ENCODE peak calls at places on chromosomes 3 and 15, in seven cellular contexts. A is LHCN-M2; P is CD8-positive, alpha-beta T cell; W is activated T-cell treated with anti-CD3 and anti-CD28 coated beads, Interleukin-2, amount 50 U/mL, for 48 hours; S is stimulated activated CD8-positive, alpha-beta memory T cell treated with anti-CD3 and anti-CD28 coated beads, Interleukin-15, amount 100 ng/mL, for 1 hour; V is progenitor cell of endocrine pancreas; D is activated T-helper 1 cell treated with anti-CD3 and anti-CD28 coated beads, Interleukin-2, amount 50 U/mL, for 16 hours. N is an unnamed sample.

GRCh38 chr3:39900462-39901002 is 91.1 kb downstream of the MYRIP start:
- DNase-seq in A (no peak), P (no peak), W (no peak), S (no peak), V (no peak), D (no peak), N (no peak)

GRCh38 chr15:56537881-56538280 is 72.9 kb upstream of the MNS1 start:
- DNase-seq in A (peak), P (peak), W (peak), S (peak), V (no peak), D (peak), N (no peak)

GRCh38 chr3:21271606-21272016 is 479.4 kb downstream of the ZNF385D start:
- DNase-seq in A (no peak), P (no peak), W (no peak), S (no peak), V (no peak), D (no peak), N (no peak)

GRCh38 chr15:50925281-50925680 is 16.8 kb downstream of the AP4E1 start:
- DNase-seq in A (no peak), P (no peak), W (no peak), S (no peak), V (no peak), D (no peak), N (no peak)

GRCh38 chr3:194995334-194995733 is 275.6 kb downstream of the XXYLT1 start:
- DNase-seq in A (no peak), P (no peak), W (no peak), S (no peak), V (no peak), D (no peak), N (no peak)

GRCh38 chr15:83200162-83200561 is 7.5 kb downstream of the HDGFL3 start:
- DNase-seq in A (peak), P (no peak), W (no peak), S (no peak), V (no peak), D (no peak), N (no peak)

GRCh38 chr3:162994165-162994564 is 1497.6 kb downstream of the OTOL1 start:
- DNase-seq in A (no peak), P (no peak), W (no peak), S (no peak), V (no peak), D (no peak), N (no peak)

GRCh38 chr15:84818221-84819131 is 1.3 kb downstream of the ALPK3 start:
- DNase-seq in A (peak), P (no peak), W (no peak), S (no peak), V (no peak), D (no peak), N (no peak)

GRCh38 chr3:53170325-53171108 is 9.5 kb downstream of the PRKCD start:
- DNase-seq in A (no peak), P (no peak), W (peak), S (no peak), V (no peak), D (no peak), N (no peak)

GRCh38 chr15:76139368-76140068 is 79.7 kb downstream of the TMEM266 start:
- DNase-seq in A (peak), P (peak), W (peak), S (peak), V (peak), D (peak), N (peak)

GRCh38 chr3:180546863-180547262 is 55.1 kb upstream of the TTC14 start:
- DNase-seq in A (no peak), P (no peak), W (no peak), S (no peak), V (no peak), D (no peak), N (no peak)

GRCh38 chr3:79606414-79606813 is 161.4 kb downstream of the ROBO1 start:
- DNase-seq in A (no peak), P (no peak), W (no peak), S (no peak), V (no peak), D (no peak), N (no peak)

GRCh38 chr15:40092416-40093223 is 16.1 kb downstream of the BMF start:
- DNase-seq in A (no peak), P (no peak), W (no peak), S (no peak), V (no peak), D (no peak), N (no peak)

GRCh38 chr3:154852515-154852914 is 227.6 kb upstream of the MME start:
- DNase-seq in A (no peak), P (no peak), W (no peak), S (no peak), V (no peak), D (no peak), N (no peak)

GRCh38 chr3:194011807-194012206 is 124.1 kb upstream of the HES1 start:
- DNase-seq in A (no peak), P (no peak), W (no peak), S (no peak), V (no peak), D (no peak), N (no peak)

GRCh38 chr3:149356630-149357029 is 20.8 kb downstream of the TM4SF1 start:
- DNase-seq in A (no peak), P (no peak), W (no peak), S (no peak), V (no peak), D (no peak), N (no peak)

GRCh38 chr3:14319654-14320182 is 82.7 kb upstream of the SLC6A6 start:
- DNase-seq in A (peak), P (no peak), W (peak), S (no peak), V (no peak), D (no peak), N (no peak)

GRCh38 chr3:195249858-195250464 is 21.0 kb downstream of the XXYLT1 start:
- DNase-seq in A (no peak), P (peak), W (peak), S (no peak), V (no peak), D (no peak), N (no peak)

GRCh38 chr3:143171141-143171651 is 51.6 kb downstream of the CHST2 start:
- DNase-seq in A (peak), P (no peak), W (no peak), S (no peak), V (no peak), D (no peak), N (no peak)

GRCh38 chr3:123447749-123448502 is 964 bp downstream of the ADCY5 start:
- DNase-seq in A (no peak), P (no peak), W (peak), S (peak), V (peak), D (no peak), N (peak)

GRCh38 chr3:180744226-180744625 is 64.9 kb upstream of the CCDC39 start:
- DNase-seq in A (no peak), P (no peak), W (no peak), S (no peak), V (no peak), D (no peak), N (no peak)

GRCh38 chr3:161875483-161875882 is 378.9 kb downstream of the OTOL1 start:
- DNase-seq in A (no peak), P (no peak), W (no peak), S (no peak), V (no peak), D (no peak), N (no peak)

GRCh38 chr3:126398423-126399347 is 4.0 kb downstream of the CFAP100 start:
- DNase-seq in A (no peak), P (no peak), W (no peak), S (no peak), V (no peak), D (no peak), N (no peak)

GRCh38 chr3:49607105-49607591 is 52.9 kb downstream of the BSN start:
- DNase-seq in A (no peak), P (peak), W (no peak), S (no peak), V (no peak), D (no peak), N (peak)

GRCh38 chr3:11136871-11137626 is 17.2 kb upstream of the HRH1 start:
- DNase-seq in A (peak), P (no peak), W (no peak), S (no peak), V (no peak), D (no peak), N (no peak)

GRCh38 chr15:89400997-89401590 is 66.5 kb upstream of the POLG start:
- DNase-seq in A (no peak), P (no peak), W (no peak), S (no peak), V (no peak), D (no peak), N (no peak)

GRCh38 chr15:74863239-74864056 is 9.7 kb downstream of the SCAMP2 start:
- DNase-seq in A (no peak), P (no peak), W (peak), S (no peak), V (no peak), D (no peak), N (no peak)

GRCh38 chr3:23633261-23633960 is 172.3 kb upstream of the UBE2E1 start:
- DNase-seq in A (no peak), P (no peak), W (no peak), S (no peak), V (no peak), D (no peak), N (peak)

GRCh38 chr3:73448041-73448440 is 176.7 kb downstream of the PDZRN3 start:
- DNase-seq in A (no peak), P (no peak), W (no peak), S (no peak), V (no peak), D (no peak), N (no peak)

GRCh38 chr3:43503067-43503728 is 118.6 kb downstream of the ANO10 start:
- DNase-seq in A (peak), P (no peak), W (no peak), S (no peak), V (no peak), D (no peak), N (peak)

GRCh38 chr15:92747047-92747446 is 91.5 kb upstream of the FAM174B start:
- DNase-seq in A (peak), P (no peak), W (no peak), S (no peak), V (no peak), D (no peak), N (no peak)

GRCh38 chr15:39756806-39757522 is 25.7 kb downstream of the FSIP1 start:
- DNase-seq in A (peak), P (no peak), W (no peak), S (no peak), V (no peak), D (no peak), N (peak)

GRCh38 chr15:100601158-100601557 is 826 bp downstream of the LINS1 start:
- DNase-seq in A (no peak), P (no peak), W (peak), S (no peak), V (no peak), D (no peak), N (peak)

GRCh38 chr15:29920515-29920914 is 98.2 kb upstream of the TJP1 start:
- DNase-seq in A (no peak), P (no peak), W (no peak), S (no peak), V (no peak), D (no peak), N (no peak)

GRCh38 chr3:77296527-77296926 is 256.6 kb downstream of the ROBO2 start:
- DNase-seq in A (peak), P (no peak), W (no peak), S (no peak), V (no peak), D (no peak), N (no peak)

GRCh38 chr3:37712918-37713819 is 148.5 kb upstream of the CTDSPL start:
- DNase-seq in A (peak), P (no peak), W (no peak), S (no peak), V (no peak), D (no peak), N (no peak)

GRCh38 chr3:133573054-133573628 is 345 bp upstream of the CDV3 start:
- DNase-seq in A (peak), P (peak), W (peak), S (peak), V (peak), D (peak), N (peak)

GRCh38 chr3:48026098-48026497 is 9.9 kb upstream of the MAP4 start:
- DNase-seq in A (no peak), P (no peak), W (no peak), S (no peak), V (no peak), D (no peak), N (no peak)

GRCh38 chr3:71066356-71066755 is 517.2 kb downstream of the FOXP1 start:
- DNase-seq in A (no peak), P (no peak), W (peak), S (no peak), V (no peak), D (no peak), N (no peak)

N was measured in globus pallidus.